ENCODE peak calls at places on chromosomes 6 and 20, in five cellular contexts. C is GM23248; E is endodermal cell; M is upper lobe of right lung; P is CD8-positive, alpha-beta T cell. X is an unnamed sample. For H3K27me3, the result is how much of the 10 kb centered on the place peaks cover.

GRCh38 chr20:24392612-24393011 is 76.8 kb upstream of the SYNDIG1 start:
- DNase-seq in P (no peak), C (no peak), M (no peak), E (no peak), X (no peak)

GRCh38 chr20:41692479-41693135 is 74.4 kb upstream of the CHD6 start:
- DNase-seq in E (peak), M (peak), C (peak), P (peak), X (peak)

GRCh38 chr6:79742030-79742429 is 110.9 kb downstream of the SH3BGRL2 start:
- DNase-seq in M (no peak), E (no peak), C (no peak), P (no peak), X (no peak)

GRCh38 chr6:5126214-5126613 is 41.1 kb downstream of the PPP1R3G start:
- DNase-seq in E (peak), M (no peak), C (no peak), P (no peak), X (no peak)

GRCh38 chr20:58019850-58020625 is 208.4 kb downstream of the ANKRD60 start:
- DNase-seq in M (no peak), P (no peak), C (no peak), E (no peak), X (no peak)

GRCh38 chr6:118724211-118724610 is 72.8 kb upstream of the CEP85L start:
- DNase-seq in C (no peak), P (no peak), E (no peak), M (no peak), X (no peak)

GRCh38 chr6:83592770-83593394 is 80.5 kb downstream of the PRSS35 start:
- DNase-seq in P (no peak), E (peak), C (peak), M (no peak), X (no peak)

GRCh38 chr6:129525055-129525454 is 184.9 kb downstream of the ARHGAP18 start:
- DNase-seq in C (peak), E (no peak), P (no peak), M (no peak), X (no peak)

GRCh38 chr6:18207438-18207837 is 52.2 kb downstream of the KDM1B start:
- DNase-seq in M (no peak), E (no peak), C (no peak), P (no peak), X (no peak)

GRCh38 chr6:143962644-143962929 is 45.5 kb downstream of the PLAGL1 start:
- DNase-seq in E (peak), M (no peak), C (peak), P (no peak), X (no peak)

GRCh38 chr6:21808551-21809181 is 215.1 kb downstream of the SOX4 start:
- DNase-seq in M (no peak), P (no peak), C (peak), E (no peak), X (no peak)

GRCh38 chr6:139708342-139709199 is 334.1 kb upstream of the CITED2 start:
- DNase-seq in P (no peak), E (no peak), C (peak), M (no peak), X (no peak)

GRCh38 chr6:7224726-7225125 is 88.3 kb downstream of the SSR1 start:
- DNase-seq in C (no peak), M (no peak), P (no peak), E (no peak), X (no peak)

GRCh38 chr6:15504581-15505350 is 158.1 kb downstream of the DTNBP1 start:
- DNase-seq in E (no peak), C (peak), M (peak), P (no peak), X (peak)

GRCh38 chr6:108121612-108122011 is 44.2 kb upstream of the NR2E1 start:
- DNase-seq in M (no peak), C (no peak), E (no peak), P (no peak), X (no peak)

GRCh38 chr6:108118791-108119211 is 44.3 kb upstream of the OSTM1 start:
- DNase-seq in M (no peak), C (peak), E (peak), P (no peak), X (no peak)

GRCh38 chr6:108118359-108118724 is 43.8 kb upstream of the OSTM1 start:
- DNase-seq in E (no peak), C (no peak), P (no peak), M (no peak), X (no peak)

GRCh38 chr6:108119212-108120141 is 44.9 kb upstream of the OSTM1 start:
- DNase-seq in M (no peak), C (no peak), P (no peak), E (peak), X (no peak)

DNA sequence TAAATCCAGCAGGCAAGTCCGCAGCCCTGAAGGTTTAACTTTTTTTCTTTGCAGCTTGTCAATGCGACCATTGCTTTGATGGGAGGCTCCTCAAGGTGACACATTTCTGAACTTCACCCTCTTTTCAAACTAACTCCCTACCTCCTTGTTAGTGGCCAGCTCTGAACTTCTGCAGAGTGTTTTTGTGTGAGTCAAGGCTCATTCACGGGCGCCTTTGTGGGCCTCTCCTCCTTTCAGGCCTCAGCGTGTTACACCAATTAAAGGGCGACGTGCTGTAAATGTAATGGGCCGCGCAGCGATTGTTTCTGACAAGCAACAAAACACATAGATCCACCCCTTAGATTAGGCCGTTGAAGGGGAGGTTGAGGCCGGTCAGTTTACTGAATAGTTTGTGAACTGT is 45.5 kb upstream of the NR2E1 start:
- DNase-seq in C (no peak), M (no peak), P (no peak), E (peak), X (no peak)
- H3K27me3 ChIP-seq in C (half or more), M (half or more), P (under half), E (half or more), X (half or more)

DNA sequence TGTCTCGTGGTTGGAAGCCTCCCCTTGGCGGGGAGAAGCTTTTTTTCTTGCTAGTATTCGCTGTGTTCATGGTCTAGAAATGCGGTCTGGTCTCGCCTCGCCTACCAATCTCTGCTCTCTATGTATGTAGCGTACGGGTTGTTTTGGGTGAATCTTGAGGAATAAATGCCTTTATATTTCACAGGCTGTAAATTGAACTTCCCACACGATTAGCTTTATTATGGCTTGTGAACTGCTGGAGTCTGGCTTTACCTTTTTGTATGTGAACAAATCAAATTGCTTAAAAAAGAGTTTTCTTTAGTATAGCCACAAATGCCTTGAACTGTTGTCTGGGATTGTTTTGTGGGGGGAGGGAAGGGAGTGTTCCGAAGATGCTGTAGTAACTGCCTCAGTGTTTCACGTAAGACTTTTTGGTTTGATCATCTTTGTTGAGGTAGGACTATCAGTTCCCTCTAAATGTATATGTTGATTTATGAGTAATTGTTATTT is 2.2 kb downstream of the INSM1 start:
- DNase-seq in C (no peak), P (no peak), M (no peak), E (no peak), X (no peak)
- H3K4me3 ChIP-seq in C (no peak), P (no peak), M (no peak), E (no peak), X (no peak)

GRCh38 chr6:26613201-26613600 is 16.4 kb downstream of the ABT1 start:
- DNase-seq in M (no peak), E (peak), C (no peak), P (no peak), X (no peak)
- H3K27me3 ChIP-seq in M (under half), E (half or more), C (under half), P (under half), X (under half)

DNA sequence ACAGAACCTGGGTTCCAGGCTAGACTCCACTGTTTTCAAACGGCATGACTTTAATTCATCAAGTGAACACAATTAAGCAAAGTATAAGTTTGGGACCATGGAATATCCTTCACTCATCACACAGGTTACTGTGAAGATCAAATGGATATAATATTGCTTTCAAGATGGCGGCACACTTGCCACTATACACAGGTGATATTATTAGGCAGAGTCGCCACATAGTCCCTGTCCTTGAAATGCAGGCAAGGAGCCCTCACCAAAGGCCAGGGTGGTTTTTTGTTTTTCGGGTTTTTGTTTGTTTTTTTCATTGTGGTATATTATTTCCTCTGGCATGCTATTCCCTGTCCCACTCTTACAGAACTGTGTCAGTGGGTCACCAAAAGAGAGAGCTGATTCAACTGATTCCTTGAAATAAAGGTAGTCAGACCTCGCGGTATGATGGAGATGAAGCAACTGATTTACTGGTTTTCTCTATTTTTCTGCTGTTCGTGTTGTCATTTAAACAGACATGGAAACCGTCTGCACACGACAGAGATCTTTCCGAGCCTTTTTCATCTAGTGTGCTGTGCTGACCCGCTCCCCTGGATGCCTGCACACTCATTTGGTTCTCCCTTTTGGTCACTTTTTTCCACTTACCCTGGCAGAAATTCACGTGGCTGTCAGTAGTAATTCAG is 29.7 kb downstream of the MYB start:
- DNase-seq in P (no peak), C (no peak), M (no peak), E (no peak), X (no peak)
- H3K4me3 ChIP-seq in P (peak), C (no peak), M (no peak), E (no peak), X (no peak)

DNA sequence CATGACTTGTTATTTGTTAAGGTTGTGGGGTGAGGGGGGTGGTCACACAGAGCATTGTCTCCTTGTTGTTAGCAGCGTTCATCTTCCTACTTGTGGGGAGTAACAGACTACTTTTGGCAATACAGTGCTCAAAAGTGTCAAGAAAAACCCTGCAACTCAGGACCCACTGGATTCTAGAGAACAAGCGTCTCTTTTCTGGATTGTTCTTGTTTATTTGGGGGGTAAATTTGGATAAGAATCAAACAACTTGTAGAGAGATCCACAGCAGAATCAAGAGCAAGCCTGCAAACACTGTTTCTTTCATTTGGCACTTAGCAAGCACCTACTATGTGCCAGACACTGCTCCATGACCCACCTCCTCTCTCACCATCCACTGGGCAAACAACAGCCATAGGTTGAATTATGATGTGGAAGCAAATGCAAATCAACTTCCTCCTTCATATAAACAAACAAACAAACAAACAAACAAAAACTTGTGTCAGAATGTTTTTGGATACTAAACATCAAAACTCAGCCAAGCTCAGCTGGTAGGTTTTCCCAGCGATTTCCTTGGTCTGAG is 4.0 kb upstream of the NR2E1 start:
- DNase-seq in P (no peak), M (no peak), E (no peak), C (no peak), X (no peak)
- H3K27me3 ChIP-seq in P (half or more), M (half or more), E (half or more), C (half or more), X (half or more)

GRCh38 chr6:27370391-27370790 is 18.2 kb upstream of the ZNF391 start:
- DNase-seq in C (no peak), M (no peak), E (no peak), P (no peak), X (no peak)

GRCh38 chr6:27374824-27375612 is 13.5 kb upstream of the ZNF391 start:
- DNase-seq in C (peak), P (peak), M (peak), E (peak), X (peak)

DNA sequence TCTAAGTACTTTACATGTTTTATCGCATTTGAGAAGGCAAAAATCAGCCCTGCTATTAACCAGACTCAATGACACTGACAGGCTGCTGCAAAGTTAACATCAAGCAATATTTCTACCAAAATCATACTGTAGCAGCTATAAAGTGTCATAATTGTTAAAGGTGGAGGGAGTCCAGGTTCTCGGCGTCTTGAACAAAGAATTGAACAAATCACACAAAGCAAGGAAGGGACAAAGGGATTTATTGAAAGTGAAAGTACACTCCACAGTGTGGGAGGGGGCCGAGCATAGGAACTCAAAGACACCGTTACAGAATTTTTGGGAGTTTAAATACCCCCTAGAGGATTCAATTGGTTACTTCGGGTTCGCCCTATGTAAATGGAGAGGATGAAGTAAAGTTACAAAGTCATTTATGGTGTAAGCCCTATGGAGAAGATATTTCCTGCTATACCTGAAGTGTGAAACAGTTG is 12.9 kb upstream of the ZNF391 start:
- DNase-seq in E (peak), P (no peak), M (no peak), C (peak), X (no peak)
- H3K4me3 ChIP-seq in E (peak), P (peak), M (peak), C (peak), X (peak)

DNA sequence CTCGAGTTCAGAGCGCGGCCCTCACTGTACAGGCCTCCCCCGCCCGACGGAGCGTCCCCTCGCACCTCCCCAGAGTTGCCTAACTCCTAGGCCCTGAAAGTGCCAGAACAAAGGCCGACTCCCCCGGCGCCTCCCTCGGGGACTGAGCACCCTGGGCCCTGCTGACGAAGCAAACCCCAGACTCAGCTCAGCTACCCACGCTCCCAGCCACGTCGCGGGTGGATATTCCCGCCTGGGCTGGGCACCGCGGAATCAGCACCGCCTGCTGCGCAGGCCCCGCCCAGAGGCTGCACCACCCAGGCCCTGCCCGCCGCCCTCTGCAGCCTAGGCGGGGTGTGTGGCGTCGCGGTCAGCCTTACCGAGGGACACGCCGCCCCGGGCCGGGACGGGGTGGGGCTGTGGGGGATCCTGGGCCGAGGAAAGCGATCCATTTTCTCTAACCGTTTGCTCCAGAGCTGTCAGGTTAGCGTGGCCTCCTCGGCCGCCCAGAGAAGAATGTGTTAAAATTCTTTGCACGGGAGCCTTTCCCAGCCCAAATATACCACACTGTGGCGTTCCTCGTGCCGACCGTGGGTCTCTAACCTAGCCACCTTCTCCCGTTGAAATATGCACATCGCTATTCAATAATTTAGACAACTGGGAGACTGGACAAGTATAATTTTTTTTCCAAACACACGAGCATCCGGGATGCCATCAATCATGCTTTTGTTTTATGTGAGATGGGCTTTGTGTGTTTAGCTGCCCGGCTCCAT is 31.4 kb downstream of the TFAP2A start:
- DNase-seq in P (no peak), M (no peak), C (no peak), E (peak), X (no peak)
- H3K27me3 ChIP-seq in P (half or more), M (half or more), C (half or more), E (half or more), X (half or more)

GRCh38 chr6:28125396-28125795 is 987 bp downstream of the ZSCAN16 start:
- DNase-seq in C (no peak), E (no peak), P (no peak), M (no peak), X (no peak)

GRCh38 chr6:28124350-28124970 is at the start of gene ZSCAN16:
- DNase-seq in P (peak), E (peak), C (peak), M (peak), X (peak)

DNA sequence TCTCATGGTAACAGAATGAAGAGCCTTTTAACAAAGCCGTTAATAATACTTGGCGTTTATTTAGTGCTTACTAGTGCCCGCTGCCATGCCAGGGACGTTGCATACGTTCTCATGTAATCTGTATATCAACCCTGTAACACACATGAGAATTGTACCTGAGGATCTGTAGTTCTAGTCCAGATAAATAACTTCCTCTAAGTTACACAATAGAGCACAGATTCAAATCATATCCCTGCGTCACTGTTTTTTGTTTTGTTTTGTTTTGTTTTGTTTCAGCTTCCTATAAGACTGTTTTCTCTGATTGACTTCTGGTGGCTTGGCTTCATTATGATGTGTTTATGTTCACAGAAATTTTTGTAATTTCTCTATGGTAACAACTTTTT is 553 bp downstream of the ZSCAN16 start:
- DNase-seq in C (no peak), M (no peak), P (no peak), E (no peak), X (no peak)
- H3K4me3 ChIP-seq in C (peak), M (peak), P (peak), E (peak), X (peak)

GRCh38 chr6:41374618-41375590 is 39.5 kb downstream of the NCR2 start:
- DNase-seq in C (peak), E (peak), M (no peak), P (no peak), X (no peak)
- H3K27me3 ChIP-seq in C (half or more), E (half or more), M (half or more), P (under half), X (half or more)

X was measured in gastrocnemius medialis.